ENCODE peak calls at places on chromosomes 12 and 14, in nine cellular contexts. V is AG10803, T is choroid plexus epithelial cell, F is right lobe of liver, L is cardiac muscle cell, C is A549, S is GM12865, Z is stomach, E is skeletal muscle cell. H is an unnamed sample.

GRCh38 chr14:103522028-103522581 is 525 bp downstream of the CKB start:
- DNase-seq in V (no peak), F (peak), L (no peak), S (no peak), T (no peak), C (no peak), Z (no peak), E (no peak), H (no peak)

GRCh38 chr14:65943150-65943549 is 530.6 kb downstream of the FUT8 start:
- DNase-seq in T (no peak), Z (no peak), S (no peak), C (no peak), E (no peak), L (no peak), V (no peak), F (no peak), H (no peak)

GRCh38 chr12:55729592-55730446 is 1.0 kb upstream of the CD63 start:
- DNase-seq in L (peak), T (peak), S (peak), C (peak), V (peak), F (peak), E (no peak), Z (peak), H (peak)

GRCh38 chr12:44589697-44590096 is 286.4 kb downstream of the NELL2 start:
- DNase-seq in Z (no peak), C (no peak), F (no peak), V (no peak), T (peak), S (no peak), L (no peak), E (no peak), H (peak)

GRCh38 chr14:85475113-85475512 is 54.8 kb upstream of the FLRT2 start:
- DNase-seq in S (no peak), L (peak), Z (no peak), V (peak), C (no peak), T (peak), E (no peak), F (no peak), H (no peak)

GRCh38 chr12:38157274-38157932 is 159.2 kb upstream of the ALG10B start:
- DNase-seq in Z (no peak), T (no peak), F (peak), V (no peak), C (no peak), S (no peak), E (no peak), L (no peak), H (no peak)

GRCh38 chr12:50317198-50317597 is 33.9 kb upstream of the LIMA1 start:
- DNase-seq in S (no peak), Z (no peak), E (no peak), L (peak), T (peak), V (peak), C (peak), F (no peak), H (no peak)

GRCh38 chr12:79661629-79662028 is 29.1 kb downstream of the PAWR start:
- DNase-seq in T (peak), Z (no peak), F (no peak), E (no peak), V (no peak), L (no peak), C (no peak), S (no peak), H (peak)

GRCh38 chr12:122991623-122992275 is 11.3 kb downstream of the ARL6IP4 start:
- DNase-seq in C (no peak), S (no peak), V (no peak), L (no peak), Z (no peak), F (peak), T (no peak), E (no peak), H (no peak)

GRCh38 chr12:103012884-103013283 is 55.4 kb downstream of the ASCL1 start:
- DNase-seq in E (no peak), T (no peak), S (no peak), C (no peak), V (no peak), Z (no peak), F (no peak), L (no peak), H (no peak)

GRCh38 chr12:84704851-84705250 is 207.7 kb downstream of the SLC6A15 start:
- DNase-seq in C (no peak), S (no peak), E (no peak), Z (no peak), L (no peak), T (no peak), F (no peak), V (no peak), H (no peak)

GRCh38 chr12:132450391-132451171 is 39.4 kb upstream of the FBRSL1 start:
- DNase-seq in S (no peak), Z (no peak), L (no peak), F (peak), C (no peak), E (no peak), V (no peak), T (no peak), H (no peak)

GRCh38 chr12:131092911-131093901 is 139.5 kb downstream of the ADGRD1 start:
- DNase-seq in E (no peak), C (no peak), V (no peak), Z (no peak), T (no peak), L (no peak), F (no peak), S (peak), H (peak)

GRCh38 chr14:68448379-68448778 is 344.5 kb downstream of the ZFP36L1 start:
- DNase-seq in L (no peak), V (no peak), Z (no peak), E (no peak), C (peak), F (no peak), S (no peak), T (no peak), H (no peak)

GRCh38 chr12:11785722-11786121 is 136.2 kb downstream of the ETV6 start:
- DNase-seq in L (peak), S (no peak), T (peak), V (peak), Z (no peak), E (no peak), F (no peak), C (no peak), H (peak)

GRCh38 chr12:120944645-120945217 is 33.6 kb upstream of the HNF1A start:
- DNase-seq in V (peak), Z (peak), C (peak), F (peak), T (peak), L (peak), E (no peak), S (peak), H (peak)

GRCh38 chr12:68428724-68429580 is 96.8 kb upstream of the MDM1 start:
- DNase-seq in S (no peak), F (no peak), L (peak), Z (no peak), V (peak), C (no peak), T (no peak), E (no peak), H (no peak)

GRCh38 chr14:91299483-91300115 is 55.1 kb upstream of the GPR68 start:
- DNase-seq in T (no peak), C (no peak), V (no peak), S (no peak), F (no peak), Z (no peak), E (no peak), L (no peak), H (peak)

GRCh38 chr12:47648056-47648579 is 57.7 kb downstream of the RPAP3 start:
- DNase-seq in T (no peak), L (no peak), C (no peak), Z (no peak), F (no peak), S (no peak), V (no peak), E (no peak), H (no peak)

GRCh38 chr12:3973269-3973884 is 100.2 kb upstream of the PARP11 start:
- DNase-seq in S (no peak), Z (no peak), E (no peak), C (no peak), T (no peak), V (no peak), L (no peak), F (no peak), H (no peak)

GRCh38 chr14:90491221-90491867 is 94.5 kb downstream of the CALM1 start:
- DNase-seq in C (no peak), Z (no peak), L (peak), S (no peak), V (peak), T (peak), E (peak), F (peak), H (no peak)

GRCh38 chr12:47361389-47362031 is 281.8 kb upstream of the AMIGO2 start:
- DNase-seq in S (peak), F (no peak), C (peak), T (no peak), E (no peak), V (no peak), L (no peak), Z (no peak), H (peak)

GRCh38 chr12:80321653-80322052 is 122.4 kb upstream of the PTPRQ start:
- DNase-seq in C (peak), F (no peak), E (no peak), L (peak), Z (no peak), V (peak), T (peak), S (no peak), H (peak)

GRCh38 chr12:64691793-64692583 is 67.2 kb downstream of the GNS start:
- DNase-seq in Z (no peak), E (no peak), F (no peak), C (no peak), L (no peak), V (no peak), T (no peak), S (no peak), H (no peak)

GRCh38 chr14:49783394-49784010 is 15.5 kb downstream of the KLHDC2 start:
- DNase-seq in T (no peak), V (no peak), C (no peak), F (no peak), Z (no peak), L (no peak), E (no peak), S (no peak), H (no peak)

GRCh38 chr12:132343294-132343972 is 14.0 kb upstream of the GALNT9 start:
- DNase-seq in C (no peak), T (no peak), L (no peak), E (no peak), Z (no peak), F (no peak), V (no peak), S (no peak), H (no peak)

GRCh38 chr14:24895243-24895583 is 154.7 kb downstream of the STXBP6 start:
- DNase-seq in L (peak), S (no peak), T (no peak), C (no peak), Z (no peak), E (no peak), V (peak), F (no peak), H (no peak)

GRCh38 chr12:9132008-9132535 is 16.4 kb upstream of the A2M start:
- DNase-seq in F (no peak), V (no peak), Z (no peak), T (no peak), S (no peak), L (no peak), C (peak), E (no peak), H (no peak)

GRCh38 chr14:69848903-69849391 is 30.3 kb upstream of the SMOC1 start:
- DNase-seq in S (no peak), L (no peak), V (no peak), T (no peak), C (no peak), F (no peak), Z (no peak), E (no peak), H (no peak)

GRCh38 chr12:96258451-96258933 is 64.3 kb downstream of the ELK3 start:
- DNase-seq in L (peak), F (no peak), V (peak), S (peak), E (peak), T (peak), C (no peak), Z (no peak), H (no peak)

GRCh38 chr12:92953747-92954146 is 24.7 kb upstream of the EEA1 start:
- DNase-seq in V (no peak), T (no peak), C (no peak), E (no peak), S (no peak), L (no peak), Z (no peak), F (no peak), H (no peak)

GRCh38 chr12:120416490-120417216 is 21.3 kb upstream of the COX6A1 start:
- DNase-seq in F (no peak), C (no peak), L (no peak), V (no peak), E (no peak), Z (no peak), S (no peak), T (no peak), H (no peak)

GRCh38 chr12:19177754-19178153 is 48.2 kb downstream of the PLEKHA5 start:
- DNase-seq in V (no peak), T (peak), F (no peak), C (no peak), E (no peak), L (no peak), Z (no peak), S (no peak), H (no peak)

GRCh38 chr12:42180990-42181611 is 36.4 kb upstream of the GXYLT1 start:
- DNase-seq in C (no peak), T (peak), L (peak), F (no peak), E (peak), S (no peak), Z (no peak), V (peak), H (peak)

GRCh38 chr14:101780390-101780789 is 18.9 kb downstream of the PPP2R5C start:
- DNase-seq in E (no peak), Z (no peak), L (no peak), F (peak), T (no peak), S (no peak), V (no peak), C (no peak), H (no peak)
- H3K4me3 ChIP-seq in E (no peak), Z (no peak), L (peak), F (no peak), T (no peak), S (no peak), V (no peak), C (no peak), H (no peak)

GRCh38 chr14:52692248-52692962 is 3.0 kb downstream of the ERO1A start:
- DNase-seq in E (peak), S (no peak), T (peak), Z (no peak), C (no peak), V (peak), F (no peak), L (peak), H (no peak)
- H3K4me3 ChIP-seq in E (peak), S (peak), T (no peak), Z (no peak), C (no peak), V (no peak), F (no peak), L (no peak), H (no peak)

GRCh38 chr12:8057839-8058238 is 8.3 kb downstream of the C3AR1 start:
- DNase-seq in V (peak), F (no peak), Z (no peak), C (no peak), S (no peak), L (peak), T (peak), E (peak), H (peak)
- H3K4me3 ChIP-seq in V (no peak), F (no peak), Z (no peak), C (no peak), S (no peak), L (no peak), T (no peak), E (no peak), H (no peak)

DNA sequence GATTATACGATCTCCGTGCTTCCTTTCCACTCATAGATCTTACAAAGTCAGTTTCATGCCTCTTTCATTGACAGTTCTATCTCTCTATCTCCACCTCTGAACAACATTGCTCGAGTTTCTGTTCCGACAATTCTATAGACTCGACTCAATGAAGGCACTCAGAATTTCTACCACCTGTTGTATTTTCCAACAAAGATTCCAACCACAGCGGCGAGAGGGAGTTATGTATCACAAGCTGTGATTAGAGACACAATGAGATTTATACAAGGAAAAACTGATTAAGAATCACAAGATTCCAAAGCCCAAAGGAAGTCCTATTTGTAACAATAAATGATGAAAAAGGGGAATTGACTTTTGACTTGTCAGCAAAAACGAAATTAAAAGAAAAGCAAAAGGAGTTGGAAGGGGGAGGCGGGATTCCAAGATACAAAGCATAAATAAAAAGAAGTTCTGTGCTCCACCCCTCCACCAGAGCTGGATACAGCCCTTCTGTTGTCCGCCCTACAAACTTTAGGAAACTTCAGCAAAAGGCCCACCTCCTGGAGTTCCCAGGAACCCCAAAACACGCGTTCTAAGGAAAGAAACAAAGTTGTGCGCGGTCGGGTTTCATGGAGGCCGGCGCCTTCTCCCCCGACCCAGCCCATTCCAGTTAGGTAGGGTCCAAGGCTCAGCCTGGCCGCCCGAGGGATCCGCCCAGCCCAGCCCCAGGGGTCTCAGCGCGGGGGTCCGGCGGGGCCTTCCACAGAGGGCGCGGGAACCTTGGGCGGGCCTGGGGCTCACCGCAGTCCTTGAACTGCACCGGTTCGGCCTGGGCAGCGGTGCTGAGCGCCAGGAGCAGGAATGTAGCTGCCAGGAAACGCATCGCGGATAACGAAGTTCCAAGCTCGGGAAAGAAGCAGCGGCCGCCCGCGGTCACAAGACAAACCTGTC is at the start of gene NPC2:
- DNase-seq in V (no peak), T (peak), S (no peak), L (peak), F (no peak), Z (no peak), E (no peak), C (no peak), H (peak)
- H3K4me3 ChIP-seq in V (peak), T (peak), S (peak), L (peak), F (peak), Z (peak), E (peak), C (peak), H (peak)

GRCh38 chr12:21599143-21599999 is 5.3 kb downstream of the GYS2 start:
- DNase-seq in E (no peak), S (peak), C (no peak), V (no peak), Z (no peak), T (no peak), L (no peak), F (no peak), H (no peak)
- H3K4me3 ChIP-seq in E (no peak), S (no peak), C (no peak), V (no peak), Z (no peak), T (no peak), L (no peak), F (no peak), H (no peak)

DNA sequence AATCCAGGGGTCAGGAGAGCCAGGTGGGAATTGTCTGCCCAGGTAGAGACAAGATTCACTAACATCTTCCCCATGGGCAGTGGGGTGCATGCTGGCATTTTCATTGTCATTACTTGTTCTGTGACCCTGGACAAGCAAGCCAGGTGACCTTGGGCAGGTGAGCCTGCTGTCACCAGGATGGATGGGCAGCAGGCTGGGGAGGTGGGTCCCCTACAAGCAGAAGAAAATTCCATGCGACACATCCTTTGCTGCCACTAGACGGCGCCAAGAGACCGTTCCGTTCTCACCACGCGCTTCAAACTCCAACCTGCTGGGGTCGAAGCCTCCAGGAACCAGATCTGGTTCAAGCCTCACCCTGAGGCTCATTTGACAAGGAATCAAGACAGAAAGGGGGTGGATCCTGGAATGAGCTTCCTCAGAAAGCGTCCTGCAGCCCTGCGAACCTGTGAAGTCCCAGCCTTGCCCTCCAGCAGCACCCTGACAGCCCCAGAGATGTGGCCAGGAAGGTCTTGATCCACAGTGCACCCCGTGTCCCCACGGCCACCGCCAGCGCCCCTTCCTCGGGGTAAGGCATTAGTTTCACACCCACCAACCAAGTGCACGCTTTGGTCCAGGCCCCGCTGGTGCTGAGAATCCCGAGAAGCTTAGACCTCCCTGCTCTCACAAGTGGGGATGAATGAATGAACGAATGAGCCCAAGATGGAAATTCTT is 3.2 kb upstream of the DYNC1H1 start:
- DNase-seq in F (peak), T (peak), S (peak), C (peak), E (no peak), L (peak), Z (peak), V (peak), H (peak)
- H3K4me3 ChIP-seq in F (no peak), T (no peak), S (no peak), C (no peak), E (no peak), L (no peak), Z (no peak), V (no peak), H (no peak)

DNA sequence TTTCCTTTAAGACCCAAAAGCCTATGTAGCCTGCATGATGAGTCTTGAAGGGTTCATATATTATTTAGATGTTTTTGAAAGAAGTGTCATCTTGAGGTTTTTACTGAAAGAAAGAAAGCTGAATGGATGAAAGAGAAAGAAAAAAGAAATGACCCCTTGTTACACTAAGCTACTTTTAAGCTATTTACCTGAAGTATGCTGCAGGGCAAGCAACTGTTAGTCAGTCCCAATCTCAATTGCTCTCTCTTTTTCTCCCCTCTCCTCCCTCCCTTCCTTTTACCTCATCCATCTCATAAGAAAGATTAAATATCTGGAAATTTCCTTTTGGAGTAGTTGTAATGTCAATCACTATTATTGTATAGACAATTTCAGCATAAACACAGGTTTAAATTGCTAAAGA is 512.4 kb downstream of the TMTC2 start:
- DNase-seq in S (no peak), C (no peak), L (no peak), Z (no peak), T (no peak), V (no peak), F (no peak), E (no peak), H (no peak)
- H3K4me3 ChIP-seq in S (no peak), C (no peak), L (no peak), Z (no peak), T (no peak), V (no peak), F (no peak), E (no peak), H (no peak)

DNA sequence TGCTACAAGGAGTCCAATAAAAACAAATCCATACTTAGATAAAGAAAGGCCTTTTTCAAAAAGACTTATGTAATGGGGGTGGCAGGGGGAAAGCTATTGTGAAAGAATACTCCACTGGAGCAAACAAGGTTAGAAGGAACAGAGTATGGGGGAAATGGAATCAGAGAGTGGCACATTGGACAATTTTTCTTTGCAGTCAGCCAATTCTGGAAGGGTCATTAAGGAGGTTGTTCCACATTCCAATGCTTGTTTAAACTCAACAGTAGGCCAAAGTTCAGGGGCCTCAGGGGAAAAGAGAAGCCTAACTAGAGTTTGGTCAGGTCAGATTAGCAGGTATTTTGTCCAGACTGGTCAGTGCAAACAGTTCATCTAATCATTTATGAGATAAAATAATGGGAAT is 105.2 kb upstream of the RESF1 start:
- DNase-seq in T (no peak), S (no peak), C (no peak), V (no peak), Z (no peak), F (no peak), E (no peak), L (peak), H (no peak)
- H3K4me3 ChIP-seq in T (no peak), S (no peak), C (no peak), V (no peak), Z (no peak), F (no peak), E (no peak), L (no peak), H (no peak)